ENCODE peak calls at places on chromosomes 3 and 15, in six cellular contexts. One of them, this sample, is unnamed.

GRCh38 chr3:136195258-136196063 is 674 bp downstream of the MSL2 start:
- DNase-seq in fibroblast of lung: peak; percentile 78
- DNase-seq in fibroblast of the aortic adventitia: peak; percentile 60
- DNase-seq in K562: peak; percentile 67
- DNase-seq in SK-N-SH: peak; percentile 90
- DNase-seq in neuronal stem cell: peak; percentile 77
- DNase-seq in this sample: peak; percentile 87

GRCh38 chr3:133570937-133571320 is 2.6 kb upstream of the CDV3 start:
- DNase-seq in fibroblast of lung: no peak
- DNase-seq in fibroblast of the aortic adventitia: peak; percentile 28
- DNase-seq in K562: no peak
- DNase-seq in SK-N-SH: no peak
- DNase-seq in neuronal stem cell: no peak
- DNase-seq in this sample: no peak

GRCh38 chr3:168524129-168524528 is 428.4 kb upstream of the GOLIM4 start:
- DNase-seq in fibroblast of lung: no peak
- DNase-seq in fibroblast of the aortic adventitia: no peak
- DNase-seq in K562: no peak
- DNase-seq in SK-N-SH: no peak
- DNase-seq in neuronal stem cell: no peak
- DNase-seq in this sample: no peak

GRCh38 chr15:59567369-59567768 is 44.2 kb upstream of the GCNT3 start:
- DNase-seq in fibroblast of lung: no peak
- DNase-seq in fibroblast of the aortic adventitia: peak; percentile 15
- DNase-seq in K562: no peak
- DNase-seq in SK-N-SH: no peak
- DNase-seq in neuronal stem cell: no peak
- DNase-seq in this sample: no peak

GRCh38 chr3:52358362-52358940 is 42.3 kb downstream of the DNAH1 start:
- DNase-seq in fibroblast of lung: no peak
- DNase-seq in fibroblast of the aortic adventitia: no peak
- DNase-seq in K562: no peak
- DNase-seq in SK-N-SH: no peak
- DNase-seq in neuronal stem cell: no peak
- DNase-seq in this sample: no peak

GRCh38 chr15:27573800-27574485 is 525.2 kb downstream of the OCA2 start:
- DNase-seq in fibroblast of lung: no peak
- DNase-seq in fibroblast of the aortic adventitia: no peak
- DNase-seq in K562: no peak
- DNase-seq in SK-N-SH: peak; percentile 30
- DNase-seq in neuronal stem cell: no peak
- DNase-seq in this sample: no peak

GRCh38 chr3:5276953-5277352 is 89.4 kb downstream of the EDEM1 start:
- DNase-seq in fibroblast of lung: no peak
- DNase-seq in fibroblast of the aortic adventitia: no peak
- DNase-seq in K562: no peak
- DNase-seq in SK-N-SH: no peak
- DNase-seq in neuronal stem cell: no peak
- DNase-seq in this sample: no peak

GRCh38 chr15:59298876-59299275 is 73.8 kb downstream of the MYO1E start:
- DNase-seq in fibroblast of lung: no peak
- DNase-seq in fibroblast of the aortic adventitia: no peak
- DNase-seq in K562: no peak
- DNase-seq in SK-N-SH: no peak
- DNase-seq in neuronal stem cell: no peak
- DNase-seq in this sample: no peak

GRCh38 chr15:42091753-42092665 is 2.4 kb downstream of the PLA2G4D start:
- DNase-seq in fibroblast of lung: no peak
- DNase-seq in fibroblast of the aortic adventitia: peak; percentile 6
- DNase-seq in K562: no peak
- DNase-seq in SK-N-SH: no peak
- DNase-seq in neuronal stem cell: no peak
- DNase-seq in this sample: no peak

GRCh38 chr3:58026598-58026997 is 18.4 kb downstream of the FLNB start:
- DNase-seq in fibroblast of lung: no peak
- DNase-seq in fibroblast of the aortic adventitia: no peak
- DNase-seq in K562: no peak
- DNase-seq in SK-N-SH: no peak
- DNase-seq in neuronal stem cell: no peak
- DNase-seq in this sample: no peak

GRCh38 chr3:115766587-115767492 is 143.5 kb downstream of the GAP43 start:
- DNase-seq in fibroblast of lung: peak; percentile 62
- DNase-seq in fibroblast of the aortic adventitia: peak; percentile 83
- DNase-seq in K562: no peak
- DNase-seq in SK-N-SH: no peak
- DNase-seq in neuronal stem cell: no peak
- DNase-seq in this sample: peak; percentile 28

GRCh38 chr3:57998366-57999283 is 9.6 kb upstream of the FLNB start:
- DNase-seq in fibroblast of lung: no peak
- DNase-seq in fibroblast of the aortic adventitia: peak; percentile 68
- DNase-seq in K562: peak; percentile 60
- DNase-seq in SK-N-SH: peak; percentile 42
- DNase-seq in neuronal stem cell: no peak
- DNase-seq in this sample: no peak

GRCh38 chr15:33030315-33030714 is 164.2 kb downstream of the FMN1 start:
- DNase-seq in fibroblast of lung: no peak
- DNase-seq in fibroblast of the aortic adventitia: no peak
- DNase-seq in K562: no peak
- DNase-seq in SK-N-SH: no peak
- DNase-seq in neuronal stem cell: no peak
- DNase-seq in this sample: no peak

GRCh38 chr3:177211503-177212277 is 14.4 kb upstream of the TBL1XR1 start:
- DNase-seq in fibroblast of lung: no peak
- DNase-seq in fibroblast of the aortic adventitia: no peak
- DNase-seq in K562: peak; percentile 43
- DNase-seq in SK-N-SH: no peak
- DNase-seq in neuronal stem cell: no peak
- DNase-seq in this sample: no peak

GRCh38 chr3:154766765-154767503 is 313.2 kb upstream of the MME start:
- DNase-seq in fibroblast of lung: no peak
- DNase-seq in fibroblast of the aortic adventitia: no peak
- DNase-seq in K562: no peak
- DNase-seq in SK-N-SH: no peak
- DNase-seq in neuronal stem cell: no peak
- DNase-seq in this sample: no peak

GRCh38 chr3:50246517-50246954 is 10.5 kb downstream of the GNAI2 start:
- DNase-seq in fibroblast of lung: peak; percentile 76
- DNase-seq in fibroblast of the aortic adventitia: peak; percentile 87
- DNase-seq in K562: peak; percentile 67
- DNase-seq in SK-N-SH: peak; percentile 50
- DNase-seq in neuronal stem cell: no peak
- DNase-seq in this sample: peak; percentile 51
- H3K4me3 ChIP-seq in fibroblast of lung: no peak overlapping the region
- H3K4me3 ChIP-seq in fibroblast of the aortic adventitia: peak overlapping the region; percentile 10
- H3K4me3 ChIP-seq in K562: peak overlapping the region; percentile 32
- H3K4me3 ChIP-seq in SK-N-SH: peak overlapping the region; percentile 46
- H3K4me3 ChIP-seq in neuronal stem cell: peak overlapping the region; percentile 19
- H3K4me3 ChIP-seq in this sample: peak overlapping the region; percentile 50

GRCh38 chr3:112132554-112132953 is 494 bp downstream of the GCSAM start:
- DNase-seq in fibroblast of lung: no peak
- DNase-seq in fibroblast of the aortic adventitia: no peak
- DNase-seq in K562: no peak
- DNase-seq in SK-N-SH: no peak
- DNase-seq in neuronal stem cell: no peak
- DNase-seq in this sample: no peak

GRCh38 chr3:112134335-112135124 is 1.5 kb upstream of the GCSAM start:
- DNase-seq in fibroblast of lung: peak; percentile 6
- DNase-seq in fibroblast of the aortic adventitia: peak; percentile 51
- DNase-seq in K562: no peak
- DNase-seq in SK-N-SH: peak; percentile 13
- DNase-seq in neuronal stem cell: no peak
- DNase-seq in this sample: no peak

GRCh38 chr3:112132088-112132487 is 960 bp downstream of the GCSAM start:
- DNase-seq in fibroblast of lung: no peak
- DNase-seq in fibroblast of the aortic adventitia: no peak
- DNase-seq in K562: no peak
- DNase-seq in SK-N-SH: no peak
- DNase-seq in neuronal stem cell: no peak
- DNase-seq in this sample: no peak

GRCh38 chr3:112133606-112134334 is 722 bp upstream of the GCSAM start:
- DNase-seq in fibroblast of lung: no peak
- DNase-seq in fibroblast of the aortic adventitia: no peak
- DNase-seq in K562: no peak
- DNase-seq in SK-N-SH: no peak
- DNase-seq in neuronal stem cell: no peak
- DNase-seq in this sample: no peak

DNA sequence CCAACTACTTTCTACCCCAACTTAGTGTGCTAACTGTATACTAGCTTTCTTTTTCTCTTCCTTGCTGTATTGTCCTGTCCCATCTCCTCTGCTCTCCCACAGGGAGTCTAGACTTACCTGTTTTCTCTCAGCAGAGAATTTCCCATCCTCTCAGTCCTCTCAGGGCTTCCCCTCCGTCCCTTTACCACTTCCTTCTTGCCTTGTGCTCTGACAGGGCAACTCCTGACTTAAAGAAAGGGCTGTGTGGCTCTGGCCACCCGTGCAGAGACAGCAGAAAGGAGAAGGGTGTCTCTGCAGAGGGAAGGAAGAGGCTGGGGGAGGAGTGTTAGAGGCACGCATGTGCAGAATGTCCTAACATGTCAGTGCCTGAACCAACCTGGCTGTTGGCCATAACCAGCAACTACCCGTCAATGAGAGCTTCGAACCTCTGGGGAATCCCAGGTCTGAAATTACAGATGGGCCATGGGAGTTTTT is at the start of gene GCSAM:
- DNase-seq in fibroblast of lung: no peak
- DNase-seq in fibroblast of the aortic adventitia: no peak
- DNase-seq in K562: no peak
- DNase-seq in SK-N-SH: no peak
- DNase-seq in neuronal stem cell: no peak
- DNase-seq in this sample: peak; percentile 20
- H3K4me3 ChIP-seq in fibroblast of lung: no peak within 1 kb of the TSS
- H3K4me3 ChIP-seq in fibroblast of the aortic adventitia: no peak within 1 kb of the TSS
- H3K4me3 ChIP-seq in K562: no peak within 1 kb of the TSS
- H3K4me3 ChIP-seq in SK-N-SH: no peak within 1 kb of the TSS
- H3K4me3 ChIP-seq in neuronal stem cell: no peak within 1 kb of the TSS
- H3K4me3 ChIP-seq in this sample: no peak within 1 kb of the TSS

GRCh38 chr3:15223684-15224575 is 17.9 kb downstream of the CAPN7 start:
- DNase-seq in fibroblast of lung: peak; percentile 14
- DNase-seq in fibroblast of the aortic adventitia: no peak
- DNase-seq in K562: no peak
- DNase-seq in SK-N-SH: no peak
- DNase-seq in neuronal stem cell: no peak
- DNase-seq in this sample: no peak
- H3K4me3 ChIP-seq in fibroblast of lung: no peak overlapping the region
- H3K4me3 ChIP-seq in fibroblast of the aortic adventitia: no peak overlapping the region
- H3K4me3 ChIP-seq in K562: no peak overlapping the region
- H3K4me3 ChIP-seq in SK-N-SH: no peak overlapping the region
- H3K4me3 ChIP-seq in neuronal stem cell: no peak overlapping the region
- H3K4me3 ChIP-seq in this sample: no peak overlapping the region

GRCh38 chr3:152384412-152384811 is 115.7 kb downstream of the MBNL1 start:
- DNase-seq in fibroblast of lung: no peak
- DNase-seq in fibroblast of the aortic adventitia: no peak
- DNase-seq in K562: no peak
- DNase-seq in SK-N-SH: no peak
- DNase-seq in neuronal stem cell: no peak
- DNase-seq in this sample: no peak
- H3K4me3 ChIP-seq in fibroblast of lung: no peak overlapping the region
- H3K4me3 ChIP-seq in fibroblast of the aortic adventitia: no peak overlapping the region
- H3K4me3 ChIP-seq in K562: no peak overlapping the region
- H3K4me3 ChIP-seq in SK-N-SH: no peak overlapping the region
- H3K4me3 ChIP-seq in neuronal stem cell: no peak overlapping the region
- H3K4me3 ChIP-seq in this sample: no peak overlapping the region

GRCh38 chr3:186931487-186932280 is 1.4 kb downstream of the ST6GAL1 start:
- DNase-seq in fibroblast of lung: peak; percentile 56
- DNase-seq in fibroblast of the aortic adventitia: peak; percentile 32
- DNase-seq in K562: no peak
- DNase-seq in SK-N-SH: peak; percentile 34
- DNase-seq in neuronal stem cell: no peak
- DNase-seq in this sample: no peak

GRCh38 chr3:186930639-186931486 is 537 bp downstream of the ST6GAL1 start:
- DNase-seq in fibroblast of lung: peak; percentile 63
- DNase-seq in fibroblast of the aortic adventitia: peak; percentile 51
- DNase-seq in K562: peak; percentile 69
- DNase-seq in SK-N-SH: peak; percentile 73
- DNase-seq in neuronal stem cell: peak; percentile 63
- DNase-seq in this sample: peak; percentile 41

GRCh38 chr3:186929186-186929585 is 1.1 kb upstream of the ST6GAL1 start:
- DNase-seq in fibroblast of lung: no peak
- DNase-seq in fibroblast of the aortic adventitia: no peak
- DNase-seq in K562: no peak
- DNase-seq in SK-N-SH: no peak
- DNase-seq in neuronal stem cell: no peak
- DNase-seq in this sample: no peak

GRCh38 chr3:186930143-186930638 is at the start of gene ST6GAL1:
- DNase-seq in fibroblast of lung: peak; percentile 63
- DNase-seq in fibroblast of the aortic adventitia: peak; percentile 65
- DNase-seq in K562: peak; percentile 81
- DNase-seq in SK-N-SH: peak; percentile 90
- DNase-seq in neuronal stem cell: peak; percentile 70
- DNase-seq in this sample: peak; percentile 58

GRCh38 chr3:186929676-186930075 is 650 bp upstream of the ST6GAL1 start:
- DNase-seq in fibroblast of lung: no peak
- DNase-seq in fibroblast of the aortic adventitia: no peak
- DNase-seq in K562: no peak
- DNase-seq in SK-N-SH: no peak
- DNase-seq in neuronal stem cell: no peak
- DNase-seq in this sample: no peak
- H3K4me3 ChIP-seq in fibroblast of lung: peak overlapping the region; percentile 74
- H3K4me3 ChIP-seq in fibroblast of the aortic adventitia: peak overlapping the region; percentile 75
- H3K4me3 ChIP-seq in K562: peak overlapping the region; percentile 94
- H3K4me3 ChIP-seq in SK-N-SH: peak overlapping the region; percentile 82
- H3K4me3 ChIP-seq in neuronal stem cell: peak overlapping the region; percentile 57
- H3K4me3 ChIP-seq in this sample: no peak overlapping the region

GRCh38 chr15:76338555-76339301 is 2.2 kb downstream of the ISL2 start:
- DNase-seq in fibroblast of lung: no peak
- DNase-seq in fibroblast of the aortic adventitia: no peak
- DNase-seq in K562: no peak
- DNase-seq in SK-N-SH: peak; percentile 42
- DNase-seq in neuronal stem cell: no peak
- DNase-seq in this sample: no peak
- H3K4me3 ChIP-seq in fibroblast of lung: no peak overlapping the region
- H3K4me3 ChIP-seq in fibroblast of the aortic adventitia: no peak overlapping the region
- H3K4me3 ChIP-seq in K562: peak overlapping the region; percentile 53
- H3K4me3 ChIP-seq in SK-N-SH: peak overlapping the region; percentile 54
- H3K4me3 ChIP-seq in neuronal stem cell: peak overlapping the region; percentile 48
- H3K4me3 ChIP-seq in this sample: no peak overlapping the region

GRCh38 chr3:7621645-7622044 is 760.7 kb downstream of the GRM7 start:
- DNase-seq in fibroblast of lung: no peak
- DNase-seq in fibroblast of the aortic adventitia: no peak
- DNase-seq in K562: no peak
- DNase-seq in SK-N-SH: no peak
- DNase-seq in neuronal stem cell: no peak
- DNase-seq in this sample: no peak
- H3K4me3 ChIP-seq in fibroblast of lung: no peak overlapping the region
- H3K4me3 ChIP-seq in fibroblast of the aortic adventitia: no peak overlapping the region
- H3K4me3 ChIP-seq in K562: no peak overlapping the region
- H3K4me3 ChIP-seq in SK-N-SH: no peak overlapping the region
- H3K4me3 ChIP-seq in neuronal stem cell: no peak overlapping the region
- H3K4me3 ChIP-seq in this sample: no peak overlapping the region

DNA sequence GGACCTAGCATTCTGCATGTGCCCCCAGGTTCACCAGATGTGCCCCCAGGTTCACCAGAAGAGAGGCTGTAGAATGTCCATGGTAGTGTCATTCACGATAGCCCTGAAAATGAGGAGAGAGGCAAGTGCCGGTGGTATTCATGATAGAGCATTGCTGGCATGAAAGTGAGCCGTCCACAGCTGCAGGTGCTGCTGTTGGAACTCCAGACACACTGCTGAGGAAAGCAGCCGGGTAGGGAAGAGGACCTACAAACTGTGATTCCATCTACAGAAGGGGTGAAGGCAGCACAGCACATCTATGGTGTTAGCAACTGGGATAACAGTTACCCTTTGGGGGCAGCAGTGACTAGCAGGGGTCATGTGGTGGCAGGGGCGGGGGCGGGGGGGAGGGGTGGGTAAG is 125.0 kb upstream of the PLXNA1 start:
- DNase-seq in fibroblast of lung: no peak
- DNase-seq in fibroblast of the aortic adventitia: no peak
- DNase-seq in K562: no peak
- DNase-seq in SK-N-SH: no peak
- DNase-seq in neuronal stem cell: no peak
- DNase-seq in this sample: no peak
- H3K4me3 ChIP-seq in fibroblast of lung: no peak overlapping the region
- H3K4me3 ChIP-seq in fibroblast of the aortic adventitia: no peak overlapping the region
- H3K4me3 ChIP-seq in K562: no peak overlapping the region
- H3K4me3 ChIP-seq in SK-N-SH: no peak overlapping the region
- H3K4me3 ChIP-seq in neuronal stem cell: no peak overlapping the region
- H3K4me3 ChIP-seq in this sample: no peak overlapping the region

This sample was measured in adrenal gland.